ENCODE peak calls at places on chromosome 5, in four cellular contexts. F, A, E and Y are unnamed samples.

GRCh38 chr5:104733063-104733719 is 1170.6 kb upstream of the NUDT12 start:
- DNase-seq in F (no peak), E (no peak), A (no peak), Y (no peak)

GRCh38 chr5:132009706-132010405 is 1.6 kb downstream of the ACSL6 start:
- DNase-seq in F (peak), A (no peak), E (no peak), Y (no peak)

GRCh38 chr5:74034738-74035137 is 408.7 kb downstream of the ARHGEF28 start:
- DNase-seq in A (no peak), E (no peak), F (no peak), Y (no peak)

GRCh38 chr5:172187118-172188032 is 649 bp downstream of the STK10 start:
- DNase-seq in E (peak), A (peak), F (peak), Y (peak)

GRCh38 chr5:66323142-66323890 is 179.2 kb downstream of the SREK1 start:
- DNase-seq in F (no peak), E (no peak), A (no peak), Y (no peak)

GRCh38 chr5:5298841-5299543 is 123.5 kb upstream of the ICE1 start:
- DNase-seq in A (no peak), E (no peak), F (no peak), Y (no peak)

GRCh38 chr5:136374003-136374402 is 8.7 kb upstream of the TRPC7 start:
- DNase-seq in A (no peak), E (no peak), F (no peak), Y (no peak)

GRCh38 chr5:88675758-88676636 is 207.0 kb downstream of the MEF2C start:
- DNase-seq in E (peak), F (peak), A (no peak), Y (peak)

GRCh38 chr5:180315762-180316212 is 23.9 kb upstream of the MAPK9 start:
- DNase-seq in E (no peak), A (peak), F (peak), Y (peak)

GRCh38 chr5:78063495-78063894 is 231.0 kb downstream of the AP3B1 start:
- DNase-seq in A (no peak), F (no peak), E (no peak), Y (no peak)

GRCh38 chr5:124725040-124725434 is 21.4 kb downstream of the ZNF608 start:
- DNase-seq in F (no peak), E (no peak), A (no peak), Y (no peak)

GRCh38 chr5:16574789-16575785 is 41.7 kb downstream of the RETREG1 start:
- DNase-seq in E (no peak), A (no peak), F (no peak), Y (no peak)

GRCh38 chr5:150641006-150641570 is 628 bp downstream of the SYNPO start:
- DNase-seq in E (peak), A (no peak), F (no peak), Y (no peak)

GRCh38 chr5:128254789-128255188 is 171.2 kb downstream of the SLC12A2 start:
- DNase-seq in A (no peak), E (no peak), F (no peak), Y (no peak)

GRCh38 chr5:16345454-16345853 is 120.1 kb downstream of the ZNF622 start:
- DNase-seq in F (no peak), E (no peak), A (no peak), Y (no peak)

GRCh38 chr5:6762697-6763096 is 49.5 kb downstream of the TENT4A start:
- DNase-seq in F (no peak), A (no peak), E (no peak), Y (no peak)

GRCh38 chr5:59525957-59526356 is 367.6 kb downstream of the PDE4D start:
- DNase-seq in A (no peak), F (no peak), E (no peak), Y (no peak)

GRCh38 chr5:102715405-102715804 is 39.7 kb upstream of the PAM start:
- DNase-seq in E (peak), F (peak), A (no peak), Y (peak)

GRCh38 chr5:109905906-109906305 is 216.2 kb downstream of the MAN2A1 start:
- DNase-seq in A (no peak), E (no peak), F (no peak), Y (no peak)

GRCh38 chr5:116572375-116573278 is 2.0 kb downstream of the SEMA6A start:
- DNase-seq in F (no peak), E (no peak), A (peak), Y (no peak)

GRCh38 chr5:669842-670395 is 23.2 kb downstream of the TPPP start:
- DNase-seq in E (no peak), A (no peak), F (no peak), Y (no peak)

GRCh38 chr5:103445426-103446035 is 117.1 kb downstream of the NUDT12 start:
- DNase-seq in A (no peak), E (no peak), F (no peak), Y (no peak)